ENCODE peak calls at places on chromosomes 13 and 19, in four cellular contexts. Q is DMS53, X is ELR, N is iPS DF 19.7. P is an unnamed sample.

GRCh38 chr19:6593651-6594416 is 2.9 kb upstream of the CD70 start:
- DNase-seq in N (no peak), X (peak; percentile 38), Q (no peak), P (no peak)

GRCh38 chr19:11766597-11767591 is at the start of gene ZNF441:
- DNase-seq in Q (peak; percentile 97), N (peak; percentile 75), X (peak; percentile 96), P (peak; percentile 91)

GRCh38 chr13:42681394-42681793 is 100.0 kb upstream of the FAM216B start:
- DNase-seq in Q (no peak), N (no peak), X (no peak), P (no peak)

GRCh38 chr19:31348416-31349159 is 648 bp downstream of the TSHZ3 start:
- DNase-seq in N (no peak), X (peak; percentile 46), Q (no peak), P (peak; percentile 29)

GRCh38 chr13:67754016-67754415 is 523.9 kb upstream of the PCDH9 start:
- DNase-seq in Q (no peak), N (no peak), X (no peak), P (no peak)

GRCh38 chr19:33458171-33458633 is 63.4 kb downstream of the PEPD start:
- DNase-seq in Q (no peak), X (no peak), N (no peak), P (no peak)

GRCh38 chr19:57903298-57904174 is 12.9 kb downstream of the ZNF417 start:
- DNase-seq in Q (peak; percentile 68), N (no peak), X (peak; percentile 68), P (peak; percentile 12)

GRCh38 chr19:3210347-3211017 is 14.0 kb upstream of the CELF5 start:
- DNase-seq in N (no peak), Q (peak; percentile 54), X (peak; percentile 68), P (no peak)

GRCh38 chr13:22049384-22049783 is 378.5 kb downstream of the FGF9 start:
- DNase-seq in N (no peak), Q (no peak), X (no peak), P (peak; percentile 97)

GRCh38 chr13:113466321-113466836 is 13.1 kb upstream of the ADPRHL1 start:
- DNase-seq in N (no peak), Q (no peak), X (no peak), P (no peak)

GRCh38 chr19:21128901-21129698 is 12.7 kb upstream of the ZNF431 start:
- DNase-seq in Q (no peak), N (no peak), X (no peak), P (no peak)

GRCh38 chr19:13055213-13056051 is 47.2 kb downstream of the LYL1 start:
- DNase-seq in X (peak; percentile 89), N (no peak), Q (no peak), P (peak; percentile 54)

GRCh38 chr19:16326401-16327130 is 1.9 kb downstream of the KLF2 start:
- DNase-seq in N (no peak), Q (no peak), X (no peak), P (no peak)

GRCh38 chr19:17183271-17183757 is 31.8 kb upstream of the USE1 start:
- DNase-seq in N (no peak), Q (no peak), X (no peak), P (no peak)

GRCh38 chr13:110616103-110617101 is 1.1 kb downstream of the NAXD start:
- DNase-seq in Q (peak; percentile 37), X (peak; percentile 74), N (no peak), P (peak; percentile 34)

GRCh38 chr13:46614582-46614981 is 61.6 kb downstream of the LRCH1 start:
- DNase-seq in N (no peak), X (no peak), Q (no peak), P (no peak)

GRCh38 chr13:90793261-90793785 is 554.2 kb upstream of the MIR17HG start:
- DNase-seq in N (no peak), Q (no peak), X (no peak), P (no peak)

P was measured in DMS79 treated with DMSO at 0.1 percent for 48 hours.